ENCODE peak calls at places on chromosome 16, in seven cellular contexts. W is stimulated activated CD4-positive, alpha-beta T cell treated with anti-CD3 and anti-CD28 coated beads, Interleukin-1b, Interleukin-23, amount 100 ng/mL, for 1 hour; O is HepG2; E is fibroblast of lung; K is fibroblast of the conjunctiva; Y is natural killer cell; R is tibial nerve. A is an unnamed sample.

GRCh38 chr16:78697426-78697825 is 598.0 kb downstream of the WWOX start:
- DNase-seq in O (no peak), K (no peak), W (no peak), R (no peak), E (no peak), Y (no peak), A (no peak)

GRCh38 chr16:65122974-65123845 is 1.3 kb upstream of the CDH11 start:
- DNase-seq in O (no peak), E (peak), R (peak), W (no peak), Y (no peak), K (no peak), A (no peak)

GRCh38 chr16:18055411-18055916 is 281.1 kb downstream of the NPIPA8 start:
- DNase-seq in E (no peak), K (no peak), O (no peak), W (no peak), Y (no peak), R (no peak), A (no peak)

GRCh38 chr16:80591071-80591935 is 50.5 kb downstream of the DYNLRB2 start:
- DNase-seq in R (no peak), Y (no peak), O (no peak), W (no peak), E (no peak), K (no peak), A (no peak)

GRCh38 chr16:56688762-56689161 is 6.5 kb downstream of the MT1X start:
- DNase-seq in E (no peak), O (no peak), W (no peak), R (no peak), Y (no peak), K (no peak), A (no peak)

GRCh38 chr16:67936124-67936875 is at the start of gene PSMB10:
- DNase-seq in E (peak), Y (peak), O (peak), K (no peak), W (no peak), R (no peak), A (peak)

GRCh38 chr16:11258553-11259287 is 2.7 kb upstream of the SOCS1 start:
- DNase-seq in Y (no peak), K (peak), E (no peak), R (no peak), O (peak), W (no peak), A (no peak)

GRCh38 chr16:71365021-71365420 is 6.5 kb downstream of the CALB2 start:
- DNase-seq in R (no peak), Y (no peak), K (no peak), E (no peak), O (no peak), W (no peak), A (no peak)

GRCh38 chr16:86630471-86630870 is 52.1 kb downstream of the FOXL1 start:
- DNase-seq in E (peak), O (no peak), K (no peak), Y (no peak), R (peak), W (no peak), A (no peak)

GRCh38 chr16:84312783-84313382 is 18.2 kb downstream of the WFDC1 start:
- DNase-seq in K (no peak), W (no peak), O (no peak), E (no peak), R (no peak), Y (no peak), A (no peak)

GRCh38 chr16:82629441-82630027 is 2.8 kb downstream of the CDH13 start:
- DNase-seq in K (no peak), O (no peak), W (no peak), E (peak), Y (no peak), R (no peak), A (no peak)

A was measured in effector CD4-positive, alpha-beta T cell.